ENCODE peak calls at places on chromosomes 7 and 10, in five cellular contexts. J is K562, D is HCT116, H is H1, F is GM12878. I is an unnamed sample.

GRCh38 chr7:48109848-48110663 is 21.0 kb downstream of the UPP1 start:
- DNase-seq in J (peak; percentile 68), D (peak; percentile 46), H (peak; percentile 73), F (peak; percentile 46), I (peak; percentile 56)

GRCh38 chr7:99218406-99219184 is 10.7 kb upstream of the KPNA7 start:
- DNase-seq in J (no peak), D (no peak), H (no peak), F (no peak), I (no peak)

GRCh38 chr7:35734001-35734483 is 39.1 kb upstream of the HERPUD2 start:
- DNase-seq in J (no peak), D (no peak), H (no peak), F (no peak), I (peak; percentile 15)

GRCh38 chr7:50658696-50659095 is 93.5 kb upstream of the DDC start:
- DNase-seq in J (no peak), D (no peak), H (no peak), F (no peak), I (no peak)

GRCh38 chr7:132739271-132739955 is 163.1 kb upstream of the PLXNA4 start:
- DNase-seq in J (no peak), D (no peak), H (no peak), F (no peak), I (no peak)

GRCh38 chr10:31343009-31343408 is 24.0 kb downstream of the ZEB1 start:
- DNase-seq in J (no peak), D (no peak), H (no peak), F (no peak), I (no peak)

GRCh38 chr10:17247210-17247609 is 19.2 kb downstream of the VIM start:
- DNase-seq in J (peak; percentile 51), D (no peak), H (no peak), F (no peak), I (no peak)

GRCh38 chr10:130372866-130373265 is 236.7 kb downstream of the GLRX3 start:
- DNase-seq in J (no peak), D (no peak), H (no peak), F (no peak), I (no peak)

GRCh38 chr10:61784354-61785131 is 117.0 kb upstream of the ARID5B start:
- DNase-seq in J (peak; percentile 66), D (no peak), H (no peak), F (no peak), I (no peak)

GRCh38 chr7:73437699-73438416 is 4.3 kb downstream of the FZD9 start:
- DNase-seq in J (no peak), D (no peak), H (no peak), F (no peak), I (no peak)

GRCh38 chr7:68038621-68039314 is 1042.1 kb downstream of the TYW1 start:
- DNase-seq in J (no peak), D (no peak), H (no peak), F (no peak), I (peak; percentile 20)

GRCh38 chr7:36387437-36388345 is 2.0 kb upstream of the ANLN start:
- DNase-seq in J (no peak), D (peak; percentile 48), H (no peak), F (no peak), I (no peak)

GRCh38 chr7:140310337-140311002 is 87.9 kb downstream of the SLC37A3 start:
- DNase-seq in J (no peak), D (no peak), H (no peak), F (no peak), I (peak; percentile 88)

GRCh38 chr10:79939969-79940368 is 8.9 kb downstream of the SFTPD start:
- DNase-seq in J (no peak), D (no peak), H (no peak), F (no peak), I (no peak)

GRCh38 chr10:32149257-32149955 is 93.2 kb upstream of the KIF5B start:
- DNase-seq in J (peak; percentile 36), D (peak; percentile 35), H (no peak), F (peak; percentile 45), I (no peak)

GRCh38 chr7:157010588-157011332 is at the start of gene MNX1:
- DNase-seq in J (peak; percentile 99), D (peak; percentile 54), H (no peak), F (no peak), I (peak; percentile 57)

GRCh38 chr10:70774810-70775678 is 10.1 kb downstream of the TBATA start:
- DNase-seq in J (no peak), D (no peak), H (no peak), F (no peak), I (peak; percentile 8)

GRCh38 chr10:69479737-69480412 is 28.6 kb downstream of the TSPAN15 start:
- DNase-seq in J (no peak), D (no peak), H (no peak), F (no peak), I (no peak)

GRCh38 chr7:121379930-121380329 is 16.2 kb downstream of the FAM3C start:
- DNase-seq in J (no peak), D (no peak), H (no peak), F (no peak), I (no peak)
- H3K79me2 ChIP-seq in J (peaks cover 18% of the 10 kb centered on the region), D (peaks cover 100% of the 10 kb centered on the region), H (no peaks in the 10 kb centered on the region), F (peaks cover 35% of the 10 kb centered on the region), I (peaks cover 11% of the 10 kb centered on the region)

GRCh38 chr10:73586583-73586984 is 4.6 kb downstream of the USP54 start:
- DNase-seq in J (no peak), D (no peak), H (no peak), F (no peak), I (peak; percentile 93)
- TF ChIP-seq ZNF274 in J (no peak), D (no peak), H (no peak), F (no peak), I (no peak)

DNA sequence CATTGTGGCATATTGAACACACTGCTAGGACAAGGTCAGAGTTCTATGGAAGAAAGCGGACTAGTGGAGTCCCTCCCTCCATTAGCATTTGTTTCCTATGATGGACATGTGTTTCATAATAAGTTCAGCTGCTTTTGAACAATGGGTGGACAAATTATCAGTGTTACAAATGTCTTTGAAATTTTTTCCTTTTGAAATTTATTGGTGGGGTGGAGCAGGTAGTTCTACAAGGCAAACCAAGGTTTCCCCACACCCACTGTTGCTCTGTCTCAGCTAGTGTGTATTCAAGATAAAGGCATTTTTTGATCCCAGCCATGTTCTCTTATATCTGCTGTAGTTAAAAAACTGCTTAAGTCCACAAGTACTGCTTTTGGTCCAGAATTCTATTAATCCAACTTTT is 79.9 kb downstream of the MALSU1 start:
- DNase-seq in J (no peak), D (no peak), H (no peak), F (no peak), I (peak; percentile 33)
- H3K79me2 ChIP-seq in J (peaks cover 69% of the 10 kb centered on the region), D (peaks cover 87% of the 10 kb centered on the region), H (peaks cover 9% of the 10 kb centered on the region), F (peaks cover 15% of the 10 kb centered on the region), I (peaks cover 54% of the 10 kb centered on the region)

DNA sequence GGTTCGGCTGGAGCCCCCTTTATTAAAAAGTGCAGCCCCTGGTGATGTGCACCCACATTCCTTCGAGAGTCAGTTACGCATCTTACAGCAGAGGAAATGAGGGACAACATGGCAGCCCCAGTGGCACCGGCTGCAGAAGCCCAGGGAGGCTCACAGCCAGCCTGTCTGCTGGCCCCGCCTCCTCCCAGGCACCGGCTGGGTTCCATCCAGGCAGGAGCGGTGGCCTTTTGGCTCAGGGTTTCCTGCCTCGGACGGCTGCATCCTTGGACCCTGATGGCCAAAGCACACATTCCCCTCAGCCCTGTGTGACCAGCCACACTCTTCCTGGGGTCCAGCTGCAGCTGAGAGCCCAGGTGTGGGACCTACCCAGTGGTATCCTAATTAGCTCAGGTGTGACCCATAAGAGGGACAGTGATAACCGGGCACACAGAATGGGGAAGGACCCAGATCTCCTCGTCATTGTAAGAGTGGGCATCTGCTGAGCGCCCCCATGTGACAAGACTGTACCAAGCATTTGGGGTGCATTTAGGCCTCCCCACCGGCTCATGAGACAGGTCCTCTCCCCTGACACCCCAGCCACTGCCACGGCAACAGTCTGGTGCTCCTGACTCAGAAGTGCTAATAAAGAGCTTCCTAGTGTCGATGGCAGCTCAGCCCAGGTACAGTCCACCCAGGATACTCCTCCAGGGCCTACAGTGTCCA is 63.3 kb upstream of the CHST15 start:
- DNase-seq in J (no peak), D (no peak), H (no peak), F (no peak), I (no peak)
- TF ChIP-seq ZNF274 in J (no peak), D (no peak), H (no peak), F (no peak), I (no peak)

GRCh38 chr7:129281163-129281562 is 56.3 kb downstream of the AHCYL2 start:
- DNase-seq in J (no peak), D (no peak), H (no peak), F (no peak), I (no peak)
- H3K79me2 ChIP-seq in J (no peaks in the 10 kb centered on the region), D (no peaks in the 10 kb centered on the region), H (no peaks in the 10 kb centered on the region), F (no peaks in the 10 kb centered on the region), I (no peaks in the 10 kb centered on the region)

DNA sequence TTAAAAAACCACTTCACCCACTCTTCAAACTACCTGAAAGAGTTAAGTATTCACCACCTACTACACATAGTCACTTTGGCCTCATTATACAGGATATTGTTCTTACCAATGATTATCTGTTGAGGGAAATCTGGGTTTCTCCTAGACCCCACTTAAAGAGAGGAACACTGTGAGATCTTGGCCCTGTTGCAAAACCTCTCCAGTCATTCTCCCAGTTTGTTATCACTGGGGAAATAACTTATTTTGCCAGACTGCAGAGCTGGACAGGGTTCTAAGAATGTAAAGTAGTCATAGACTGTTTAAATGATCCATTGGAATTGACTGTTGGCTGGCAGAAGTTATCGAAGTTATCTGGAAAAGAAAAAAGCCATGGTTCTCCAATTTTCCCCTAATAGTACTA is 143.8 kb downstream of the HGF start:
- DNase-seq in J (no peak), D (no peak), H (no peak), F (no peak), I (no peak)
- TF ChIP-seq ZNF274 in J (no peak), D (no peak), H (no peak), F (no peak), I (no peak)

GRCh38 chr7:104963378-104963990 is 50.5 kb upstream of the KMT2E start:
- DNase-seq in J (no peak), D (no peak), H (no peak), F (no peak), I (no peak)
- H3K79me2 ChIP-seq in J (no peaks in the 10 kb centered on the region), D (no peaks in the 10 kb centered on the region), H (no peaks in the 10 kb centered on the region), F (no peaks in the 10 kb centered on the region), I (no peaks in the 10 kb centered on the region)

GRCh38 chr7:4189151-4189570 is 492.9 kb upstream of the FOXK1 start:
- DNase-seq in J (no peak), D (no peak), H (no peak), F (no peak), I (no peak)
- TF ChIP-seq ZNF274 in J (no peak), D (no peak), H (no peak), F (no peak), I (no peak)

GRCh38 chr10:132401396-132402168 is 4.6 kb downstream of the PWWP2B start:
- DNase-seq in J (no peak), D (no peak), H (no peak), F (no peak), I (no peak)
- H3K79me2 ChIP-seq in J (peaks cover 12% of the 10 kb centered on the region), D (peaks cover 49% of the 10 kb centered on the region), H (no peaks in the 10 kb centered on the region), F (no peaks in the 10 kb centered on the region), I (no peaks in the 10 kb centered on the region)

GRCh38 chr7:77727527-77727926 is 31.3 kb downstream of the RSBN1L start:
- DNase-seq in J (no peak), D (no peak), H (no peak), F (no peak), I (no peak)
- TF ChIP-seq ZNF274 in J (no peak), D (no peak), H (no peak), F (no peak), I (no peak)